ENCODE peak calls at places on chromosome 4, in four cellular contexts. One of them, this sample, is unnamed. For H3K4me1, the result is how much of the 10 kb centered on the place peaks cover.

GRCh38 chr4:52425751-52426326 is 233.3 kb downstream of the USP46 start:
- DNase-seq in mammary epithelial cell: no peak
- DNase-seq in OCI-LY7: no peak
- DNase-seq in H9: no peak
- DNase-seq in this sample: no peak

GRCh38 chr4:40629401-40630334 is at the start of gene RBM47:
- DNase-seq in mammary epithelial cell: peak
- DNase-seq in OCI-LY7: peak
- DNase-seq in H9: peak
- DNase-seq in this sample: peak

GRCh38 chr4:39937683-39938268 is 39.9 kb downstream of the PDS5A start:
- DNase-seq in mammary epithelial cell: no peak
- DNase-seq in OCI-LY7: no peak
- DNase-seq in H9: no peak
- DNase-seq in this sample: no peak

GRCh38 chr4:185797018-185797417 is 15.0 kb downstream of the SORBS2 start:
- DNase-seq in mammary epithelial cell: no peak
- DNase-seq in OCI-LY7: no peak
- DNase-seq in H9: no peak
- DNase-seq in this sample: no peak

GRCh38 chr4:85823295-85823694 is 348.3 kb downstream of the ARHGAP24 start:
- DNase-seq in mammary epithelial cell: no peak
- DNase-seq in OCI-LY7: no peak
- DNase-seq in H9: peak
- DNase-seq in this sample: no peak

GRCh38 chr4:6372649-6373525 is 99.5 kb downstream of the PPP2R2C start:
- DNase-seq in mammary epithelial cell: peak
- DNase-seq in OCI-LY7: peak
- DNase-seq in H9: peak
- DNase-seq in this sample: peak

GRCh38 chr4:3491681-3492405 is 28.7 kb downstream of the DOK7 start:
- DNase-seq in mammary epithelial cell: no peak
- DNase-seq in OCI-LY7: no peak
- DNase-seq in H9: no peak
- DNase-seq in this sample: peak

GRCh38 chr4:141158219-141158618 is 24.9 kb upstream of the RNF150 start:
- DNase-seq in mammary epithelial cell: no peak
- DNase-seq in OCI-LY7: peak
- DNase-seq in H9: no peak
- DNase-seq in this sample: peak

GRCh38 chr4:137663376-137664054 is 131.2 kb upstream of the PCDH18 start:
- DNase-seq in mammary epithelial cell: no peak
- DNase-seq in OCI-LY7: no peak
- DNase-seq in H9: no peak
- DNase-seq in this sample: no peak

GRCh38 chr4:54495091-54495490 is 162.7 kb upstream of the KIT start:
- DNase-seq in mammary epithelial cell: peak
- DNase-seq in OCI-LY7: no peak
- DNase-seq in H9: no peak
- DNase-seq in this sample: no peak

GRCh38 chr4:186190456-186191265 is 706 bp upstream of the CYP4V2 start:
- DNase-seq in mammary epithelial cell: no peak
- DNase-seq in OCI-LY7: peak
- DNase-seq in H9: peak
- DNase-seq in this sample: peak

GRCh38 chr4:171553961-171554360 is 259.2 kb upstream of the GALNTL6 start:
- DNase-seq in mammary epithelial cell: no peak
- DNase-seq in OCI-LY7: no peak
- DNase-seq in H9: no peak
- DNase-seq in this sample: no peak

GRCh38 chr4:111937368-111937767 is 207.9 kb upstream of the FAM241A start:
- DNase-seq in mammary epithelial cell: peak
- DNase-seq in OCI-LY7: no peak
- DNase-seq in H9: no peak
- DNase-seq in this sample: no peak

GRCh38 chr4:88211473-88212252 is 53.2 kb upstream of the ABCG2 start:
- DNase-seq in mammary epithelial cell: peak
- DNase-seq in OCI-LY7: peak
- DNase-seq in H9: no peak
- DNase-seq in this sample: peak

GRCh38 chr4:189823611-189824010 is 117.1 kb upstream of the FRG1 start:
- DNase-seq in mammary epithelial cell: no peak
- DNase-seq in OCI-LY7: no peak
- DNase-seq in H9: no peak
- DNase-seq in this sample: no peak

GRCh38 chr4:173243321-173243720 is 74.7 kb downstream of the GALNT7 start:
- DNase-seq in mammary epithelial cell: peak
- DNase-seq in OCI-LY7: no peak
- DNase-seq in H9: no peak
- DNase-seq in this sample: no peak

GRCh38 chr4:33086351-33086900 is 2366.3 kb downstream of the PCDH7 start:
- DNase-seq in mammary epithelial cell: no peak
- DNase-seq in OCI-LY7: no peak
- DNase-seq in H9: no peak
- DNase-seq in this sample: no peak

GRCh38 chr4:53693909-53694308 is 102.6 kb upstream of the LNX1 start:
- DNase-seq in mammary epithelial cell: no peak
- DNase-seq in OCI-LY7: no peak
- DNase-seq in H9: no peak
- DNase-seq in this sample: no peak

GRCh38 chr4:2932951-2933565 is 30.1 kb downstream of the NOP14 start:
- DNase-seq in mammary epithelial cell: no peak
- DNase-seq in OCI-LY7: no peak
- DNase-seq in H9: no peak
- DNase-seq in this sample: peak

GRCh38 chr4:104491396-104491821 is 3.3 kb downstream of the CXXC4 start:
- DNase-seq in mammary epithelial cell: no peak
- DNase-seq in OCI-LY7: no peak
- DNase-seq in H9: peak
- DNase-seq in this sample: peak

GRCh38 chr4:56757821-56758400 is 63.6 kb downstream of the SPINK2 start:
- DNase-seq in mammary epithelial cell: no peak
- DNase-seq in OCI-LY7: peak
- DNase-seq in H9: peak
- DNase-seq in this sample: peak

GRCh38 chr4:73751166-73751565 is 10.8 kb downstream of the CXCL8 start:
- DNase-seq in mammary epithelial cell: no peak
- DNase-seq in OCI-LY7: no peak
- DNase-seq in H9: no peak
- DNase-seq in this sample: no peak

GRCh38 chr4:142696334-142697122 is 149.6 kb downstream of the INPP4B start:
- DNase-seq in mammary epithelial cell: no peak
- DNase-seq in OCI-LY7: no peak
- DNase-seq in H9: no peak
- DNase-seq in this sample: no peak

GRCh38 chr4:127370495-127371069 is 262.2 kb upstream of the INTU start:
- DNase-seq in mammary epithelial cell: no peak
- DNase-seq in OCI-LY7: no peak
- DNase-seq in H9: no peak
- DNase-seq in this sample: peak

DNA sequence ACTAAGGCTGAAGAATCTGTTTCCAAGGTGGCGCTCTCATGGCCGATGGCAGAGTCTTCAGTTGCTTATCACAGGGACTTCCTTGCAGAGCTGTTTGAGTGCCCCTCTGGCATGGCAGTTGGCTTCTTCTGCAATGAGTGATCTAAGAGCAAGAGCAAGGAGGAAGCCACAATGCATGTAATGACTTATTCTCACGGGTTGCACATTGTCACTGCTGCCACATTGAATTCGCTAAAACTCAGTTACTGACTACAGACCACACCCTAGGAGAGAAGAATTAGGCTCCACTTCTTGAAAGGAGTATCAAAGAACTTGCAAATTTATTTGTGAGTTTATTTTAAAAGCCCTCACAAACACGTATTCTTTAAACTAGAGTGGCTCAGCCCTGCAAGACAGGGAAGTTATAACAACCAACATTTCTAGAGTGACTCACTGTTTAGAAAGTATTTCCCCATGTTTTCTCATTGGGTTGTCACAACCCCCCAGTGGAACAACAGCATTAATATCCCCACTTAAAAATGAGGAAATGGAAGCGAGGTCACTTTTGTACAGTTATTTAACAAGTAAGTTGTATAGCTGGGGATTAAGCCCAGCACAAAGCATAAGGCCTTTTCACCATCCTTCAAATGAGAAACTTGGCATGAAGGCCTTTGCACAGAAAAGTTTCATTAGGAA is 32.4 kb upstream of the RBPJ start:
- DNase-seq in mammary epithelial cell: no peak
- DNase-seq in OCI-LY7: no peak
- DNase-seq in H9: no peak
- DNase-seq in this sample: peak
- H2AFZ ChIP-seq in mammary epithelial cell: no peak
- H2AFZ ChIP-seq in OCI-LY7: peak
- H2AFZ ChIP-seq in H9: no peak
- H2AFZ ChIP-seq in this sample: no peak

DNA sequence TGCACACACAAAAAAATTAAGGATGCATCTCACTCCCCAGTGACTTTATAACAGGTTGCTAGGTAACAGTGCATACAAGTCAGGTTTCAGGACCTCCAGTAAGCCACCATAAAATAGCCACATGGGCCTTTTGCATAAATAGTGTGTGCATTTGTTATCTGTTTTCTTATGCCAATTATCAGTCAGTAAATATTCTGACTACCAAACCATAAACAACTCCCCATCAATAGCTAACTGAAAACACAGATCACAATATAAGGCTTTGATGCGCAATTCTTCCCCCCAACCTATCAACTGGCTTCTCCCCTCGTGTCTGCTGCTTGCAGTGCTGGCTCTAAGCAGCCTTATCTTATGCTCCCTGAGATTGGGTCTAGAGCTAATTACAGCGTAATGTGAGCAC is 55.5 kb downstream of the ZNF827 start:
- DNase-seq in mammary epithelial cell: no peak
- DNase-seq in OCI-LY7: no peak
- DNase-seq in H9: no peak
- DNase-seq in this sample: no peak
- H3K4me1 ChIP-seq in mammary epithelial cell: under half
- H3K4me1 ChIP-seq in OCI-LY7: under half
- H3K4me1 ChIP-seq in H9: under half
- H3K4me1 ChIP-seq in this sample: under half

GRCh38 chr4:8938623-8939022 is 67.0 kb upstream of the HMX1 start:
- DNase-seq in mammary epithelial cell: no peak
- DNase-seq in OCI-LY7: no peak
- DNase-seq in H9: no peak
- DNase-seq in this sample: peak

GRCh38 chr4:8939887-8940742 is 68.5 kb upstream of the HMX1 start:
- DNase-seq in mammary epithelial cell: no peak
- DNase-seq in OCI-LY7: no peak
- DNase-seq in H9: no peak
- DNase-seq in this sample: peak

GRCh38 chr4:8938137-8938536 is 66.5 kb upstream of the HMX1 start:
- DNase-seq in mammary epithelial cell: no peak
- DNase-seq in OCI-LY7: no peak
- DNase-seq in H9: no peak
- DNase-seq in this sample: no peak

GRCh38 chr4:8939160-8939855 is 67.7 kb upstream of the HMX1 start:
- DNase-seq in mammary epithelial cell: no peak
- DNase-seq in OCI-LY7: no peak
- DNase-seq in H9: no peak
- DNase-seq in this sample: peak

GRCh38 chr4:8940792-8941491 is 69.3 kb upstream of the HMX1 start:
- DNase-seq in mammary epithelial cell: no peak
- DNase-seq in OCI-LY7: no peak
- DNase-seq in H9: no peak
- DNase-seq in this sample: peak
- TF ChIP-seq CTCF in mammary epithelial cell: peak
- TF ChIP-seq CTCF in OCI-LY7: peak
- TF ChIP-seq CTCF in H9: peak
- TF ChIP-seq CTCF in this sample: no peak

GRCh38 chr4:100913685-100914084 is 395.9 kb upstream of the EMCN start:
- DNase-seq in mammary epithelial cell: no peak
- DNase-seq in OCI-LY7: no peak
- DNase-seq in H9: peak
- DNase-seq in this sample: no peak

GRCh38 chr4:100906973-100907372 is 389.2 kb upstream of the EMCN start:
- DNase-seq in mammary epithelial cell: no peak
- DNase-seq in OCI-LY7: no peak
- DNase-seq in H9: no peak
- DNase-seq in this sample: no peak

GRCh38 chr4:100907465-100908454 is 389.9 kb upstream of the EMCN start:
- DNase-seq in mammary epithelial cell: peak
- DNase-seq in OCI-LY7: no peak
- DNase-seq in H9: no peak
- DNase-seq in this sample: peak

GRCh38 chr4:100908540-100908939 is 390.7 kb upstream of the EMCN start:
- DNase-seq in mammary epithelial cell: no peak
- DNase-seq in OCI-LY7: no peak
- DNase-seq in H9: no peak
- DNase-seq in this sample: no peak
- H2AFZ ChIP-seq in mammary epithelial cell: no peak
- H2AFZ ChIP-seq in OCI-LY7: no peak
- H2AFZ ChIP-seq in H9: no peak
- H2AFZ ChIP-seq in this sample: no peak

DNA sequence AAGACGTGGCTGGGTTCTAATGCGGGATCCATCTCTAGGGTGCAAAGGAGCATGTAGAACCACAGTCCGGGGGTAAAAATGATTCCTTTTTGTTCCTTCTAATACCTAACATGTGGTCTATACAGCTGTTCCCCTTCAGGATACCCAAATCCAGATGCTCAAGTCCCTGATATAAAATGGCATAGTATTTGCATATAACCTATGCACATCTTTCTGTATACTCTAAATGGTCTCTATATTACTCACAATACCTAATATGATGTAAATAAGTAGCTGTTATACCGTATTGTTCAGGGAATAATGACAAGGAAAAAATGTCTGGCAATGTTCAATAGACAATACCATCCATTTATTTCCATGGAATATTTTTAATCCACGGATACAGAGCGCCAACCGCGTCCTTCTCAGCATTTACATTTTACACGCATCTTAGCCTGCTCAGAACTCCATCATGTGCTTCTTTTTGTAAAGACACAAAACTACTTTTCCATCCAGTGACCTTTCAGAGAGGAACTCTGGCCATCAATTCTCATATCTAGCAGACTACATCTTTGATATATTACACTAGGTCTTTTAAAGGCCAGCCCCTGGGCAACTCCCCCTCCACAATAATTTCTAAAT is 31.9 kb downstream of the ACSL1 start:
- DNase-seq in mammary epithelial cell: no peak
- DNase-seq in OCI-LY7: no peak
- DNase-seq in H9: no peak
- DNase-seq in this sample: no peak
- H3K4me1 ChIP-seq in mammary epithelial cell: under half
- H3K4me1 ChIP-seq in OCI-LY7: under half
- H3K4me1 ChIP-seq in H9: under half
- H3K4me1 ChIP-seq in this sample: under half